ENCODE peak calls at places on chromosomes 1 and 21, in ten cellular contexts. J is effector memory CD4-positive, alpha-beta T cell; D is T-helper 2 cell; X is activated gamma-delta T cell treated with Interleukin-2 at 50 U/mL for 16 hours; S is astrocyte; B is stimulated activated CD8-positive, alpha-beta memory T cell treated with anti-CD3 and anti-CD28 coated beads, Interleukin-4, amount 100 ng/mL, for 24 hours; K is progenitor cell of endocrine pancreas; H is endothelial cell; A is bronchial epithelial cell; O is hippocampal formation. N is an unnamed sample.

GRCh38 chr1:88731475-88731874 is 47.4 kb downstream of the PKN2 start:
- DNase-seq in S (peak), B (no peak), D (no peak), K (no peak), J (no peak), H (no peak), O (peak), A (peak), X (no peak), N (peak)

GRCh38 chr1:228281631-228282328 is 73.9 kb downstream of the OBSCN start:
- DNase-seq in K (no peak), X (no peak), D (no peak), H (no peak), A (no peak), O (no peak), B (no peak), S (no peak), J (no peak), N (no peak)

GRCh38 chr1:212353181-212353580 is 61.5 kb downstream of the PACC1 start:
- DNase-seq in B (no peak), X (no peak), S (no peak), J (no peak), H (no peak), K (no peak), D (no peak), O (no peak), A (no peak), N (peak)

GRCh38 chr1:219752645-219753044 is 139.7 kb upstream of the ZC3H11B start:
- DNase-seq in K (no peak), D (no peak), X (no peak), A (no peak), O (no peak), J (no peak), H (no peak), S (no peak), B (no peak), N (no peak)

GRCh38 chr21:34797926-34798595 is 129.3 kb downstream of the CLIC6 start:
- DNase-seq in X (no peak), B (no peak), O (no peak), J (no peak), S (no peak), D (no peak), A (peak), H (no peak), K (no peak), N (peak)

GRCh38 chr1:54276617-54277450 is 76.9 kb downstream of the MRPL37 start:
- DNase-seq in B (no peak), D (no peak), J (no peak), X (no peak), A (no peak), H (no peak), K (no peak), O (no peak), S (no peak), N (no peak)

GRCh38 chr1:94579876-94580294 is 38.3 kb upstream of the F3 start:
- DNase-seq in J (no peak), O (no peak), X (no peak), B (no peak), K (no peak), S (peak), H (no peak), D (no peak), A (peak), N (peak)

GRCh38 chr1:234661249-234661928 is 51.4 kb upstream of the IRF2BP2 start:
- DNase-seq in B (no peak), H (no peak), X (no peak), S (no peak), O (no peak), A (peak), K (no peak), J (no peak), D (no peak), N (peak)

GRCh38 chr21:41290106-41290799 is 26.3 kb upstream of the FAM3B start:
- DNase-seq in J (no peak), X (no peak), B (no peak), H (no peak), A (no peak), O (no peak), K (no peak), D (no peak), S (no peak), N (no peak)

GRCh38 chr1:117860906-117861610 is 68.4 kb downstream of the GDAP2 start:
- DNase-seq in D (no peak), A (no peak), O (peak), J (no peak), H (no peak), K (no peak), B (no peak), S (peak), X (no peak), N (no peak)

GRCh38 chr21:33684923-33685560 is 42.7 kb downstream of the ITSN1 start:
- DNase-seq in A (peak), S (peak), O (no peak), X (no peak), D (no peak), B (no peak), J (no peak), H (no peak), K (no peak), N (no peak)

GRCh38 chr1:67713071-67713806 is 28.2 kb downstream of the GADD45A start:
- DNase-seq in D (no peak), S (peak), A (peak), O (no peak), B (no peak), K (no peak), H (no peak), X (no peak), J (no peak), N (peak)

GRCh38 chr1:240232548-240232947 is 140.9 kb downstream of the FMN2 start:
- DNase-seq in J (no peak), K (no peak), A (peak), D (no peak), S (peak), O (no peak), H (no peak), X (no peak), B (no peak), N (no peak)

GRCh38 chr1:56389813-56390539 is 189.4 kb downstream of the PLPP3 start:
- DNase-seq in J (no peak), X (no peak), S (peak), H (no peak), O (no peak), B (no peak), D (no peak), K (no peak), A (peak), N (peak)

GRCh38 chr1:903721-904270 is 19.9 kb upstream of the SAMD11 start:
- DNase-seq in A (no peak), D (no peak), O (no peak), B (no peak), J (no peak), X (no peak), K (peak), H (no peak), S (no peak), N (no peak)

GRCh38 chr1:31745071-31745897 is 18.9 kb downstream of the ADGRB2 start:
- DNase-seq in H (peak), D (no peak), O (peak), K (peak), B (no peak), X (peak), S (no peak), A (peak), J (no peak), N (peak)

GRCh38 chr1:237562247-237562823 is 328.4 kb downstream of the ZP4 start:
- DNase-seq in H (no peak), B (no peak), S (peak), A (peak), X (no peak), K (no peak), O (peak), J (no peak), D (no peak), N (peak)

GRCh38 chr1:9413143-9413876 is 120.6 kb downstream of the SPSB1 start:
- DNase-seq in H (no peak), A (peak), X (peak), O (no peak), K (no peak), S (peak), J (no peak), B (peak), D (peak), N (peak)

GRCh38 chr1:229085291-229085690 is 185.6 kb upstream of the RAB4A start:
- DNase-seq in D (no peak), B (no peak), O (no peak), H (no peak), K (no peak), A (no peak), X (no peak), S (no peak), J (no peak), N (no peak)

GRCh38 chr1:115874929-115875328 is 34.0 kb upstream of the NHLH2 start:
- DNase-seq in J (no peak), S (peak), D (no peak), O (no peak), B (no peak), A (peak), H (no peak), X (no peak), K (no peak), N (no peak)

GRCh38 chr1:210684466-210685294 is 356.0 kb downstream of the HHAT start:
- DNase-seq in J (no peak), D (no peak), H (no peak), S (no peak), A (no peak), B (no peak), O (no peak), X (no peak), K (no peak), N (no peak)

GRCh38 chr1:19825298-19825697 is 10.2 kb upstream of the RNF186 start:
- DNase-seq in A (no peak), H (no peak), D (no peak), X (no peak), S (no peak), K (no peak), O (no peak), J (no peak), B (no peak), N (no peak)

GRCh38 chr1:172144445-172145060 is 275.9 kb upstream of the C1orf105 start:
- DNase-seq in X (no peak), A (no peak), K (no peak), H (peak), B (no peak), J (no peak), D (no peak), O (no peak), S (peak), N (no peak)

GRCh38 chr1:65148548-65149390 is 766 bp downstream of the AK4 start:
- DNase-seq in J (no peak), B (peak), O (no peak), D (no peak), X (no peak), S (no peak), K (peak), A (peak), H (peak), N (peak)

GRCh38 chr1:154747841-154748766 is 122.0 kb downstream of the KCNN3 start:
- DNase-seq in O (no peak), A (no peak), D (no peak), S (no peak), K (no peak), H (no peak), J (no peak), X (peak), B (peak), N (no peak)

GRCh38 chr1:246931549-246932365 is at the start of gene AHCTF1:
- DNase-seq in D (peak), H (peak), B (peak), S (peak), K (peak), J (peak), A (peak), O (peak), X (peak), N (peak)

GRCh38 chr1:44609412-44609767 is 64.9 kb downstream of the TMEM53 start:
- DNase-seq in B (peak), A (peak), J (no peak), D (peak), H (peak), K (peak), O (no peak), X (peak), S (no peak), N (peak)

GRCh38 chr1:53075206-53075605 is 13.2 kb downstream of the PODN start:
- DNase-seq in J (no peak), X (no peak), H (no peak), B (no peak), K (no peak), D (no peak), O (no peak), S (no peak), A (no peak), N (no peak)

GRCh38 chr1:109918077-109918606 is 7.5 kb downstream of the CSF1 start:
- DNase-seq in D (no peak), A (no peak), J (no peak), X (no peak), O (no peak), H (no peak), S (no peak), B (no peak), K (no peak), N (no peak)